ENCODE peak calls at places on chromosomes 5 and 9, in nine cellular contexts. One of them, this sample, is unnamed.
A peak's percentile ranks its signal among the peaks of the same experiment; 100 is the strongest.

GRCh38 chr5:6503342-6503741 is 54.7 kb downstream of the UBE2QL1 start:
- DNase-seq in stomach: no peak
- DNase-seq in suprapubic skin: no peak
- DNase-seq in A549: no peak
- DNase-seq in tibial nerve: no peak
- DNase-seq in esophagus muscularis mucosa: no peak
- DNase-seq in K562: no peak
- DNase-seq in SK-N-SH: no peak
- DNase-seq in transverse colon: no peak
- DNase-seq in this sample: no peak

GRCh38 chr9:136991993-136992818 is at the start of gene PAXX:
- DNase-seq in A549: peak; percentile 94
- DNase-seq in tibial nerve: peak; percentile 80
- DNase-seq in esophagus muscularis mucosa: peak; percentile 96
- DNase-seq in transverse colon: peak; percentile 96
- DNase-seq in suprapubic skin: peak; percentile 92
- DNase-seq in K562: peak; percentile 94
- DNase-seq in SK-N-SH: peak; percentile 100
- DNase-seq in stomach: peak; percentile 94
- DNase-seq in this sample: peak; percentile 94

GRCh38 chr9:123339666-123340414 is 16.2 kb upstream of the CRB2 start:
- DNase-seq in suprapubic skin: no peak
- DNase-seq in stomach: no peak
- DNase-seq in A549: no peak
- DNase-seq in K562: no peak
- DNase-seq in transverse colon: peak; percentile 47
- DNase-seq in esophagus muscularis mucosa: no peak
- DNase-seq in SK-N-SH: no peak
- DNase-seq in tibial nerve: no peak
- DNase-seq in this sample: no peak

GRCh38 chr9:38022995-38023394 is 46.0 kb downstream of the SHB start:
- DNase-seq in transverse colon: no peak
- DNase-seq in SK-N-SH: peak; percentile 64
- DNase-seq in A549: no peak
- DNase-seq in stomach: peak; percentile 82
- DNase-seq in suprapubic skin: no peak
- DNase-seq in K562: no peak
- DNase-seq in tibial nerve: no peak
- DNase-seq in esophagus muscularis mucosa: no peak
- DNase-seq in this sample: no peak

GRCh38 chr5:33272288-33272687 is 168.5 kb upstream of the TARS1 start:
- DNase-seq in esophagus muscularis mucosa: no peak
- DNase-seq in K562: no peak
- DNase-seq in SK-N-SH: no peak
- DNase-seq in tibial nerve: no peak
- DNase-seq in A549: peak; percentile 76
- DNase-seq in stomach: no peak
- DNase-seq in transverse colon: no peak
- DNase-seq in suprapubic skin: no peak
- DNase-seq in this sample: no peak

GRCh38 chr9:135950135-135950682 is 11.0 kb downstream of the UBAC1 start:
- DNase-seq in K562: peak; percentile 85
- DNase-seq in SK-N-SH: no peak
- DNase-seq in tibial nerve: no peak
- DNase-seq in A549: no peak
- DNase-seq in suprapubic skin: no peak
- DNase-seq in stomach: no peak
- DNase-seq in transverse colon: no peak
- DNase-seq in esophagus muscularis mucosa: no peak
- DNase-seq in this sample: no peak

GRCh38 chr5:131079232-131079631 is 85.8 kb downstream of the HINT1 start:
- DNase-seq in A549: no peak
- DNase-seq in esophagus muscularis mucosa: no peak
- DNase-seq in SK-N-SH: no peak
- DNase-seq in suprapubic skin: no peak
- DNase-seq in K562: no peak
- DNase-seq in tibial nerve: no peak
- DNase-seq in transverse colon: no peak
- DNase-seq in stomach: no peak
- DNase-seq in this sample: no peak

GRCh38 chr9:27462846-27463245 is 61.2 kb upstream of the IFNK start:
- DNase-seq in stomach: no peak
- DNase-seq in K562: no peak
- DNase-seq in suprapubic skin: no peak
- DNase-seq in A549: no peak
- DNase-seq in tibial nerve: no peak
- DNase-seq in SK-N-SH: no peak
- DNase-seq in esophagus muscularis mucosa: no peak
- DNase-seq in transverse colon: no peak
- DNase-seq in this sample: no peak

GRCh38 chr5:173736923-173737412 is 120.5 kb upstream of the BOD1 start:
- DNase-seq in A549: no peak
- DNase-seq in K562: peak; percentile 83
- DNase-seq in suprapubic skin: no peak
- DNase-seq in transverse colon: peak; percentile 71
- DNase-seq in tibial nerve: no peak
- DNase-seq in stomach: peak; percentile 34
- DNase-seq in esophagus muscularis mucosa: no peak
- DNase-seq in SK-N-SH: no peak
- DNase-seq in this sample: no peak

GRCh38 chr5:124342027-124342471 is 404.4 kb downstream of the ZNF608 start:
- DNase-seq in stomach: no peak
- DNase-seq in transverse colon: no peak
- DNase-seq in A549: no peak
- DNase-seq in suprapubic skin: no peak
- DNase-seq in esophagus muscularis mucosa: no peak
- DNase-seq in SK-N-SH: no peak
- DNase-seq in tibial nerve: peak; percentile 26
- DNase-seq in K562: no peak
- DNase-seq in this sample: peak; percentile 61

GRCh38 chr5:41747291-41747690 is 122.9 kb downstream of the OXCT1 start:
- DNase-seq in esophagus muscularis mucosa: no peak
- DNase-seq in SK-N-SH: peak; percentile 11
- DNase-seq in stomach: no peak
- DNase-seq in tibial nerve: peak; percentile 20
- DNase-seq in A549: no peak
- DNase-seq in K562: no peak
- DNase-seq in suprapubic skin: no peak
- DNase-seq in transverse colon: no peak
- DNase-seq in this sample: no peak

GRCh38 chr5:89289604-89290003 is 406.6 kb upstream of the MEF2C start:
- DNase-seq in esophagus muscularis mucosa: no peak
- DNase-seq in A549: no peak
- DNase-seq in tibial nerve: no peak
- DNase-seq in SK-N-SH: no peak
- DNase-seq in suprapubic skin: no peak
- DNase-seq in stomach: no peak
- DNase-seq in K562: no peak
- DNase-seq in transverse colon: no peak
- DNase-seq in this sample: no peak

GRCh38 chr5:38725419-38725865 is 120.4 kb upstream of the OSMR start:
- DNase-seq in suprapubic skin: no peak
- DNase-seq in SK-N-SH: no peak
- DNase-seq in K562: no peak
- DNase-seq in A549: no peak
- DNase-seq in tibial nerve: no peak
- DNase-seq in transverse colon: no peak
- DNase-seq in esophagus muscularis mucosa: no peak
- DNase-seq in stomach: no peak
- DNase-seq in this sample: no peak

GRCh38 chr9:110255064-110255416 is 1.3 kb downstream of the TXN start:
- DNase-seq in K562: no peak
- DNase-seq in tibial nerve: no peak
- DNase-seq in transverse colon: peak; percentile 28
- DNase-seq in esophagus muscularis mucosa: no peak
- DNase-seq in suprapubic skin: no peak
- DNase-seq in SK-N-SH: peak; percentile 27
- DNase-seq in stomach: no peak
- DNase-seq in A549: no peak
- DNase-seq in this sample: peak; percentile 22

GRCh38 chr9:69674112-69674511 is 1.9 kb upstream of the APBA1 start:
- DNase-seq in tibial nerve: no peak
- DNase-seq in stomach: no peak
- DNase-seq in esophagus muscularis mucosa: no peak
- DNase-seq in SK-N-SH: no peak
- DNase-seq in A549: no peak
- DNase-seq in transverse colon: no peak
- DNase-seq in K562: no peak
- DNase-seq in suprapubic skin: no peak
- DNase-seq in this sample: no peak

GRCh38 chr9:76873056-76873792 is 32.7 kb downstream of the PRUNE2 start:
- DNase-seq in esophagus muscularis mucosa: no peak
- DNase-seq in stomach: no peak
- DNase-seq in K562: no peak
- DNase-seq in tibial nerve: peak; percentile 7
- DNase-seq in SK-N-SH: no peak
- DNase-seq in transverse colon: no peak
- DNase-seq in A549: no peak
- DNase-seq in suprapubic skin: no peak
- DNase-seq in this sample: no peak

GRCh38 chr5:170313344-170313743 is 15.8 kb upstream of the LCP2 start:
- DNase-seq in esophagus muscularis mucosa: no peak
- DNase-seq in transverse colon: no peak
- DNase-seq in A549: peak; percentile 8
- DNase-seq in SK-N-SH: no peak
- DNase-seq in suprapubic skin: no peak
- DNase-seq in K562: peak; percentile 57
- DNase-seq in stomach: no peak
- DNase-seq in tibial nerve: no peak
- DNase-seq in this sample: no peak

GRCh38 chr9:108104991-108105390 is 615.4 kb upstream of the KLF4 start:
- DNase-seq in esophagus muscularis mucosa: no peak
- DNase-seq in stomach: no peak
- DNase-seq in K562: no peak
- DNase-seq in tibial nerve: no peak
- DNase-seq in suprapubic skin: no peak
- DNase-seq in transverse colon: no peak
- DNase-seq in A549: no peak
- DNase-seq in SK-N-SH: no peak
- DNase-seq in this sample: no peak

GRCh38 chr5:169914766-169915165 is 65.5 kb downstream of the INSYN2B start:
- DNase-seq in tibial nerve: peak; percentile 15
- DNase-seq in A549: no peak
- DNase-seq in stomach: no peak
- DNase-seq in K562: no peak
- DNase-seq in transverse colon: no peak
- DNase-seq in esophagus muscularis mucosa: no peak
- DNase-seq in SK-N-SH: no peak
- DNase-seq in suprapubic skin: no peak
- DNase-seq in this sample: peak; percentile 46

GRCh38 chr5:175627739-175628138 is 30.1 kb upstream of the HRH2 start:
- DNase-seq in K562: no peak
- DNase-seq in SK-N-SH: no peak
- DNase-seq in tibial nerve: no peak
- DNase-seq in stomach: no peak
- DNase-seq in A549: no peak
- DNase-seq in suprapubic skin: no peak
- DNase-seq in transverse colon: no peak
- DNase-seq in esophagus muscularis mucosa: no peak
- DNase-seq in this sample: no peak

GRCh38 chr5:56979968-56980367 is 28.0 kb upstream of the MIER3 start:
- DNase-seq in SK-N-SH: no peak
- DNase-seq in K562: no peak
- DNase-seq in stomach: no peak
- DNase-seq in transverse colon: no peak
- DNase-seq in tibial nerve: no peak
- DNase-seq in A549: no peak
- DNase-seq in esophagus muscularis mucosa: no peak
- DNase-seq in suprapubic skin: no peak
- DNase-seq in this sample: no peak

GRCh38 chr9:137459147-137459600 is at the start of gene NSMF:
- DNase-seq in stomach: peak; percentile 98
- DNase-seq in K562: peak; percentile 99
- DNase-seq in suprapubic skin: peak; percentile 95
- DNase-seq in SK-N-SH: peak; percentile 100
- DNase-seq in A549: peak; percentile 91
- DNase-seq in transverse colon: peak; percentile 97
- DNase-seq in tibial nerve: peak; percentile 90
- DNase-seq in esophagus muscularis mucosa: peak; percentile 97
- DNase-seq in this sample: peak; percentile 97

GRCh38 chr5:179550511-179551342 is at the start of gene RUFY1:
- DNase-seq in tibial nerve: peak; percentile 66
- DNase-seq in stomach: peak; percentile 88
- DNase-seq in esophagus muscularis mucosa: no peak
- DNase-seq in K562: peak; percentile 93
- DNase-seq in SK-N-SH: peak; percentile 96
- DNase-seq in suprapubic skin: peak; percentile 90
- DNase-seq in transverse colon: peak; percentile 87
- DNase-seq in A549: peak; percentile 82
- DNase-seq in this sample: peak; percentile 79
- TF ChIP-seq EP300 in tibial nerve: no peak
- TF ChIP-seq EP300 in stomach: no peak
- TF ChIP-seq EP300 in esophagus muscularis mucosa: no peak
- TF ChIP-seq EP300 in K562: no peak
- TF ChIP-seq EP300 in SK-N-SH: peak; percentile 32
- TF ChIP-seq EP300 in suprapubic skin: no peak
- TF ChIP-seq EP300 in transverse colon: no peak
- TF ChIP-seq EP300 in A549: no peak
- TF ChIP-seq EP300 in this sample: no peak

GRCh38 chr9:20552874-20553624 is 69.2 kb downstream of the MLLT3 start:
- DNase-seq in esophagus muscularis mucosa: no peak
- DNase-seq in transverse colon: no peak
- DNase-seq in stomach: no peak
- DNase-seq in suprapubic skin: no peak
- DNase-seq in tibial nerve: no peak
- DNase-seq in A549: peak; percentile 65
- DNase-seq in K562: no peak
- DNase-seq in SK-N-SH: no peak
- DNase-seq in this sample: no peak
- H3K4me1 ChIP-seq in esophagus muscularis mucosa: peaks cover 28% of the 10 kb centered on the region
- H3K4me1 ChIP-seq in transverse colon: peaks cover 49% of the 10 kb centered on the region
- H3K4me1 ChIP-seq in stomach: peaks cover 55% of the 10 kb centered on the region
- H3K4me1 ChIP-seq in suprapubic skin: peaks cover 5% of the 10 kb centered on the region
- H3K4me1 ChIP-seq in tibial nerve: no peaks in the 10 kb centered on the region
- H3K4me1 ChIP-seq in A549: peaks cover 67% of the 10 kb centered on the region
- H3K4me1 ChIP-seq in K562: no peaks in the 10 kb centered on the region
- H3K4me1 ChIP-seq in SK-N-SH: peaks cover 6% of the 10 kb centered on the region
- H3K4me1 ChIP-seq in this sample: peaks cover 3% of the 10 kb centered on the region

GRCh38 chr5:134008257-134008749 is 3.5 kb upstream of the VDAC1 start:
- DNase-seq in A549: no peak
- DNase-seq in SK-N-SH: peak; percentile 37
- DNase-seq in tibial nerve: no peak
- DNase-seq in stomach: no peak
- DNase-seq in suprapubic skin: no peak
- DNase-seq in esophagus muscularis mucosa: no peak
- DNase-seq in K562: no peak
- DNase-seq in transverse colon: no peak
- DNase-seq in this sample: no peak
- H3K27ac ChIP-seq in A549: no peak overlapping the region
- H3K27ac ChIP-seq in SK-N-SH: no peak overlapping the region
- H3K27ac ChIP-seq in tibial nerve: no peak overlapping the region
- H3K27ac ChIP-seq in stomach: no peak overlapping the region
- H3K27ac ChIP-seq in suprapubic skin: no peak overlapping the region
- H3K27ac ChIP-seq in esophagus muscularis mucosa: no peak overlapping the region
- H3K27ac ChIP-seq in K562: no peak overlapping the region
- H3K27ac ChIP-seq in transverse colon: no peak overlapping the region
- H3K27ac ChIP-seq in this sample: no peak overlapping the region

DNA sequence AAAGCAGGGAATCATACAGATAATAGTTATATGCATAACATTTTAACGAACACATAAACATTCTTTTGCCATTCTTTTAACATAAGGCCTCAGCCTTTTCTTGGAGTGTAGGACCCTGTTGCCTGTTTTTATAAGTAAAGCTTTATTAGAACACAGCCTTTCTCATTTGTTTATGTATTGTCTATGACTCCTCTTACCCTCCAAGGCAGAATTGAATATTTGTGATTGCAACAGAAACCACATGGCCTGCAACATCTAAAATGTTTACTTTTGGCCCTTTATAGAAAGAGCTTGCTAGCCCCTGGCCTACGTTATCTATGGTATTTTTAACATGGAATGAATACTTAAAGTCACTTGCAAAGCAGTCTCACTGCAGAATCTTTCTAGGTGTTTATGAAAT is 2.6 kb downstream of the SLC31A1 start:
- DNase-seq in tibial nerve: no peak
- DNase-seq in K562: no peak
- DNase-seq in suprapubic skin: no peak
- DNase-seq in SK-N-SH: no peak
- DNase-seq in esophagus muscularis mucosa: no peak
- DNase-seq in stomach: no peak
- DNase-seq in transverse colon: no peak
- DNase-seq in A549: no peak
- DNase-seq in this sample: no peak
- TF ChIP-seq EP300 in tibial nerve: no peak
- TF ChIP-seq EP300 in K562: no peak
- TF ChIP-seq EP300 in suprapubic skin: no peak
- TF ChIP-seq EP300 in SK-N-SH: no peak
- TF ChIP-seq EP300 in esophagus muscularis mucosa: no peak
- TF ChIP-seq EP300 in stomach: no peak
- TF ChIP-seq EP300 in transverse colon: no peak
- TF ChIP-seq EP300 in A549: no peak
- TF ChIP-seq EP300 in this sample: no peak